ENCODE peak calls at places on chromosomes 11 and 22, in nine cellular contexts. V is CD8-positive, alpha-beta T cell; W is OCI-LY7; Z is stomach; M is mucosa of descending colon; K is tibial nerve; R is Caco-2; F is BE2C; C is CD4-positive, alpha-beta memory T cell. U is an unnamed sample.

GRCh38 chr11:88179141-88179540 is 3.9 kb upstream of the RAB38 start:
- DNase-seq in R (no peak), K (no peak), M (no peak), C (no peak), V (no peak), F (no peak), Z (no peak), W (no peak), U (no peak)

GRCh38 chr11:104765401-104765800 is 132.9 kb downstream of the CASP12 start:
- DNase-seq in F (no peak), C (no peak), V (no peak), W (no peak), Z (no peak), K (no peak), R (no peak), M (no peak), U (no peak)

GRCh38 chr22:42078469-42079318 is 806 bp upstream of the SMDT1 start:
- DNase-seq in V (no peak), F (no peak), K (no peak), W (no peak), M (peak; percentile 49), Z (no peak), R (no peak), C (no peak), U (peak; percentile 55)

GRCh38 chr11:32911413-32911812 is 18.8 kb downstream of the QSER1 start:
- DNase-seq in V (no peak), W (no peak), K (no peak), C (no peak), M (no peak), Z (no peak), R (no peak), F (no peak), U (no peak)

GRCh38 chr22:37231406-37232139 is 12.5 kb downstream of the RAC2 start:
- DNase-seq in K (no peak), M (no peak), W (no peak), V (peak; percentile 74), F (no peak), R (no peak), C (no peak), Z (no peak), U (peak; percentile 16)

GRCh38 chr11:63554901-63555218 is 8.3 kb downstream of the PLAAT2 start:
- DNase-seq in F (no peak), V (no peak), R (no peak), W (no peak), C (no peak), M (no peak), Z (no peak), K (no peak), U (no peak)

GRCh38 chr11:82462588-82462987 is 271.1 kb downstream of the FAM181B start:
- DNase-seq in W (no peak), R (no peak), K (no peak), V (no peak), M (no peak), C (no peak), Z (no peak), F (no peak), U (no peak)

GRCh38 chr22:36191106-36191836 is 10.3 kb downstream of the APOL4 start:
- DNase-seq in R (no peak), Z (no peak), C (no peak), K (peak; percentile 41), M (peak; percentile 40), F (no peak), W (no peak), V (no peak), U (no peak)

GRCh38 chr22:23772315-23773246 is at the start of gene MMP11:
- DNase-seq in F (peak; percentile 79), Z (peak; percentile 67), M (peak; percentile 77), K (no peak), W (peak; percentile 72), C (peak; percentile 40), R (peak; percentile 77), V (peak; percentile 52), U (peak; percentile 70)

GRCh38 chr11:68381716-68382115 is 69.3 kb downstream of the LRP5 start:
- DNase-seq in Z (peak; percentile 64), W (no peak), C (no peak), F (no peak), V (no peak), K (no peak), R (no peak), M (no peak), U (no peak)

GRCh38 chr11:119417726-119418540 is 5.0 kb downstream of the THY1 start:
- DNase-seq in M (no peak), V (no peak), F (no peak), K (no peak), Z (no peak), C (no peak), R (no peak), W (no peak), U (no peak)

GRCh38 chr11:15186146-15186545 is 71.4 kb downstream of the INSC start:
- DNase-seq in K (no peak), F (no peak), R (no peak), C (no peak), V (no peak), W (no peak), Z (no peak), M (no peak), U (no peak)

GRCh38 chr11:488579-488978 is 18.5 kb downstream of the RNH1 start:
- DNase-seq in K (no peak), W (no peak), Z (no peak), V (no peak), C (no peak), F (no peak), R (no peak), M (no peak), U (no peak)

GRCh38 chr11:12767022-12767421 is 92.8 kb downstream of the TEAD1 start:
- DNase-seq in R (no peak), M (no peak), K (no peak), F (no peak), C (no peak), Z (no peak), V (no peak), W (no peak), U (no peak)

GRCh38 chr11:110908401-110909106 is 196.3 kb upstream of the ARHGAP20 start:
- DNase-seq in V (no peak), W (peak; percentile 11), R (no peak), Z (no peak), C (no peak), F (no peak), M (no peak), K (no peak), U (no peak)

GRCh38 chr22:38967451-38968450 is 10.3 kb downstream of the APOBEC3A start:
- DNase-seq in C (no peak), V (no peak), R (no peak), M (peak; percentile 44), Z (peak; percentile 41), W (no peak), K (no peak), F (no peak), U (peak; percentile 69)

GRCh38 chr11:61054927-61055562 is 47.2 kb upstream of the CD5 start:
- DNase-seq in M (no peak), V (no peak), R (no peak), C (no peak), W (no peak), Z (peak; percentile 18), K (no peak), F (no peak), U (no peak)

GRCh38 chr22:46974077-46974476 is 211.6 kb downstream of the TBC1D22A start:
- DNase-seq in C (no peak), K (no peak), Z (no peak), R (no peak), M (no peak), F (no peak), V (no peak), W (no peak), U (no peak)

GRCh38 chr22:46976598-46976997 is 214.1 kb downstream of the TBC1D22A start:
- DNase-seq in K (no peak), M (no peak), R (no peak), W (no peak), C (no peak), F (no peak), Z (no peak), V (no peak), U (no peak)

GRCh38 chr22:46977656-46978343 is 215.3 kb downstream of the TBC1D22A start:
- DNase-seq in Z (peak; percentile 24), C (no peak), F (no peak), V (no peak), W (no peak), M (no peak), K (no peak), R (no peak), U (no peak)

GRCh38 chr22:46974631-46975585 is 212.5 kb downstream of the TBC1D22A start:
- DNase-seq in V (no peak), R (no peak), W (no peak), Z (no peak), F (no peak), K (no peak), C (no peak), M (no peak), U (no peak)

GRCh38 chr22:46976130-46976529 is 213.7 kb downstream of the TBC1D22A start:
- DNase-seq in M (no peak), W (no peak), K (no peak), V (no peak), F (no peak), Z (no peak), R (no peak), C (no peak), U (no peak)
- H3K36me3 ChIP-seq in M (no peaks in the 10 kb centered on the region), W (peaks cover 16% of the 10 kb centered on the region), K (no peaks in the 10 kb centered on the region), V (peaks cover 17% of the 10 kb centered on the region), F (no peaks in the 10 kb centered on the region), Z (peaks cover 60% of the 10 kb centered on the region), R (peaks cover 3% of the 10 kb centered on the region), C (peaks cover 24% of the 10 kb centered on the region), U (peaks cover 5% of the 10 kb centered on the region)

GRCh38 chr11:112977620-112978212 is 16.5 kb downstream of the NCAM1 start:
- DNase-seq in Z (no peak), M (no peak), F (no peak), V (no peak), C (no peak), W (no peak), R (no peak), K (no peak), U (no peak)
- H3K36me3 ChIP-seq in Z (no peaks in the 10 kb centered on the region), M (no peaks in the 10 kb centered on the region), F (no peaks in the 10 kb centered on the region), V (no peaks in the 10 kb centered on the region), C (no peaks in the 10 kb centered on the region), W (no peaks in the 10 kb centered on the region), R (no peaks in the 10 kb centered on the region), K (no peaks in the 10 kb centered on the region), U (no peaks in the 10 kb centered on the region)

DNA sequence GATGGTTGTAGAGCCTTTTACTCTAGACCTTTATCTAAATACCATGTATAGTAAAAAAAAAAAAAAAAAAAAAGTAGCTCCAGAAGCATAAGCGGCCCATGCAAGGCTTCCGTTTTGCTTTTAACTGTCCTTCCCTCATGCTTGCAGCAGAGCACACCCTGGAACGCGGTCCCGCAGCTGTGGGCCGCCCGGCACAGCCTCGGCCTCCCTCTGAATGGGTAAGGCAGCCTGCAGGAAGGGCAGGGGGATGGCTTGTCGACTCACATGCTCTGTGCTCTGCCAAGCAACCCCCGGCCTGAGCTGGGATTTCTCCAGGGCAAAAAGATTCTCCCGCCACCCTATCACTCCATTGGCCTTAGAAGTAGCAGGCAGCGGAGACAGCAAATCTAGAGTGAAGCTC is 101.4 kb upstream of the BID start:
- DNase-seq in F (no peak), R (no peak), M (no peak), C (no peak), K (no peak), V (no peak), W (no peak), Z (no peak), U (no peak)
- H3K36me3 ChIP-seq in F (peaks cover 23% of the 10 kb centered on the region), R (peaks cover 2% of the 10 kb centered on the region), M (peaks cover 5% of the 10 kb centered on the region), C (peaks cover 10% of the 10 kb centered on the region), K (no peaks in the 10 kb centered on the region), V (peaks cover 8% of the 10 kb centered on the region), W (peaks cover 95% of the 10 kb centered on the region), Z (peaks cover 85% of the 10 kb centered on the region), U (no peaks in the 10 kb centered on the region)

GRCh38 chr11:66220566-66220935 is 47.9 kb upstream of the RAB1B start:
- DNase-seq in K (no peak), M (no peak), R (no peak), Z (no peak), C (no peak), W (no peak), F (no peak), V (no peak), U (no peak)
- H3K36me3 ChIP-seq in K (no peaks in the 10 kb centered on the region), M (no peaks in the 10 kb centered on the region), R (no peaks in the 10 kb centered on the region), Z (peaks cover 81% of the 10 kb centered on the region), C (peaks cover 66% of the 10 kb centered on the region), W (peaks cover 11% of the 10 kb centered on the region), F (peaks cover 5% of the 10 kb centered on the region), V (peaks cover 62% of the 10 kb centered on the region), U (no peaks in the 10 kb centered on the region)

U was measured in right lobe of liver.